ENCODE peak calls at places on chromosomes 16 and 17, in nine cellular contexts. Z is psoas muscle; D is CD4-positive, alpha-beta T cell; W is prostate gland; T is transverse colon; C is IMR-90; X is pancreas; R is lower lobe of right lung; K is cardiac muscle cell. S is an unnamed sample. For H3K9me3, the result is how much of the 10 kb centered on the place peaks cover.

GRCh38 chr17:28827672-28828071 is 14.9 kb downstream of the FAM222B start:
- DNase-seq in Z (no peak), D (no peak), W (no peak), T (no peak), C (no peak), X (no peak), R (no peak), K (no peak), S (no peak)

GRCh38 chr17:1060991-1061390 is 64.1 kb downstream of the TIMM22 start:
- DNase-seq in Z (peak), D (no peak), W (no peak), T (peak), C (peak), X (no peak), R (peak), K (peak), S (peak)

GRCh38 chr17:77496831-77497577 is 356.2 kb downstream of the SEC14L1 start:
- DNase-seq in Z (peak), D (no peak), W (no peak), T (no peak), C (no peak), X (peak), R (no peak), K (no peak), S (no peak)

GRCh38 chr17:57296231-57296630 is 39.9 kb downstream of the MSI2 start:
- DNase-seq in Z (no peak), D (no peak), W (no peak), T (no peak), C (no peak), X (no peak), R (no peak), K (no peak), S (no peak)

GRCh38 chr16:88524973-88525662 is 45.1 kb upstream of the ZC3H18 start:
- DNase-seq in Z (no peak), D (no peak), W (no peak), T (no peak), C (no peak), X (no peak), R (no peak), K (no peak), S (no peak)

GRCh38 chr16:31530405-31530804 is 2.7 kb downstream of the AHSP start:
- DNase-seq in Z (no peak), D (no peak), W (no peak), T (no peak), C (no peak), X (no peak), R (no peak), K (no peak), S (no peak)

GRCh38 chr16:12971216-12971615 is 69.8 kb downstream of the SHISA9 start:
- DNase-seq in Z (no peak), D (no peak), W (no peak), T (no peak), C (no peak), X (no peak), R (no peak), K (no peak), S (no peak)

GRCh38 chr16:65658339-65659275 is 536.7 kb upstream of the CDH11 start:
- DNase-seq in Z (no peak), D (no peak), W (peak), T (no peak), C (peak), X (no peak), R (no peak), K (peak), S (no peak)

GRCh38 chr17:17391575-17392370 is 85.0 kb upstream of the MED9 start:
- DNase-seq in Z (peak), D (peak), W (no peak), T (peak), C (no peak), X (no peak), R (no peak), K (no peak), S (no peak)

GRCh38 chr17:40534431-40535189 is 30.7 kb downstream of the CCR7 start:
- DNase-seq in Z (no peak), D (no peak), W (no peak), T (no peak), C (no peak), X (no peak), R (no peak), K (no peak), S (no peak)

DNA sequence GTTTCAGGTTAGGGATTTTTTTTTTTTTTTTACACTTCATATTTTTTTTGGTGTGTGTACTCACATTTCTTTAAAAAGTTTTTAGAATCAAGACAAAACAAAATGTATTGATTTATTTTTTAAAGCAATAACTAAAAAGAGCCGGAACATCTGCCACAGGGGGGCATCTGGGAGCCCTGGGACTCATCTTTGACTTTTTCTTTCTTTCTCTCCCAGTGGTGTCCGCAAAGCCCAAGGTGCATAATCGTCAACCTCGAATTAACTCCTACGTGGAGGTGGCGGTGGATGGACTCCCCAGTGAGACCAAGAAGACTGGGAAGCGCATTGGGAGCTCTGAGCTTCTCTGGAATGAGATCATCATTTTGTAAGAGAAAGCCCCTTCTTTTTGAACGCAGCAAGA is 36.3 kb downstream of the WWP2 start:
- DNase-seq in Z (no peak), D (no peak), W (no peak), T (no peak), C (peak), X (peak), R (no peak), K (peak), S (no peak)
- TF ChIP-seq CTCF in Z (peak), D (no peak), W (no peak), T (no peak), C (peak), X (no peak), R (no peak), K (peak), S (no peak)

GRCh38 chr17:5184284-5184683 is 7.4 kb downstream of the ZNF594 start:
- DNase-seq in Z (no peak), D (no peak), W (no peak), T (no peak), C (no peak), X (no peak), R (no peak), K (no peak), S (no peak)
- H3K9me3 ChIP-seq in Z (half or more), D (half or more), W (under half), T (half or more), C (half or more), X (under half), R (half or more), K (under half), S (half or more)

DNA sequence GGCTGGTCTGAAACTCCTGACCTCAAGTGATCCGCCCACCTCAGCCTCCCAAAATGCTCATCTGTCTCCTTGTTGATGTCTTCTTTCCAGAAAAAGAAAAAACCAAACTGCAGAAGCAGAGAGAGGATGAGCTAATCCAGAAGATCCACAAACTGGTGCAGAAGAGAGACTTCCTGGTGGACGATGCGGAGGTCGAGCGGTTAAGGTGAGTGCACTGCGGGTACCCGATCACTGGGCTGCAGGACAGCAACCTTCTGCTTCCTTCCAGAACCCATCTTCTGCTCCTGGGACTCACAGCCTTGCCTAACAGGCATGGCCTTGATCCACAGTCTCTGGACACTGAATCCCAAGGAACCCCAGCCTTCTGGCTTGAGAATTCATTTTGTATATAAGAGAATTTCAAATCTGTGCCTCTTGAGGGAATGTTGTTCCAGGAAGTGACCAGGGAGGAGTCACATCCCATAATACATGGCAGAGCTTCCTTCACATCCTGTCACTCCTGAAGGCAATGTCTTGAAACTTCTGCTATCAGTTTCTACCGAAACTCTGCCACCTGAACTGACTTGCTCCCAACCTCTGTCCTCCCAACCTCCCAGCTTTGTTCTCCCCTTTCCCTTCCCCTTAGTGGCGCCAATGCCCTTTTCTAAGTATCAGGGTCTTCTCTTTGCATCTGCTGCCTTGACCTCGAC is 61.7 kb downstream of the MARF1 start:
- DNase-seq in Z (no peak), D (no peak), W (no peak), T (no peak), C (no peak), X (no peak), R (no peak), K (no peak), S (no peak)
- TF ChIP-seq CTCF in Z (no peak), D (no peak), W (no peak), T (no peak), C (no peak), X (no peak), R (no peak), K (no peak), S (no peak)

GRCh38 chr16:15973997-15974396 is 24.6 kb downstream of the ABCC1 start:
- DNase-seq in Z (no peak), D (no peak), W (no peak), T (no peak), C (no peak), X (no peak), R (no peak), K (no peak), S (no peak)
- H3K9me3 ChIP-seq in Z (under half), D (under half), W (under half), T (under half), C (under half), X (under half), R (under half), K (under half), S (under half)

GRCh38 chr17:73194514-73195222 is 1.8 kb downstream of the COG1 start:
- DNase-seq in Z (no peak), D (no peak), W (no peak), T (no peak), C (peak), X (no peak), R (no peak), K (no peak), S (no peak)

GRCh38 chr17:73198930-73199260 is 6.0 kb downstream of the COG1 start:
- DNase-seq in Z (no peak), D (no peak), W (no peak), T (no peak), C (no peak), X (no peak), R (no peak), K (no peak), S (no peak)

GRCh38 chr17:73198201-73198929 is 5.5 kb downstream of the COG1 start:
- DNase-seq in Z (no peak), D (no peak), W (no peak), T (no peak), C (no peak), X (no peak), R (no peak), K (no peak), S (no peak)

GRCh38 chr17:73196500-73196899 is 3.6 kb downstream of the COG1 start:
- DNase-seq in Z (peak), D (no peak), W (peak), T (peak), C (no peak), X (peak), R (peak), K (peak), S (peak)

GRCh38 chr17:73197141-73197540 is 4.3 kb downstream of the COG1 start:
- DNase-seq in Z (no peak), D (no peak), W (no peak), T (no peak), C (no peak), X (no peak), R (no peak), K (no peak), S (no peak)
- TF ChIP-seq CTCF in Z (no peak), D (no peak), W (no peak), T (no peak), C (no peak), X (no peak), R (no peak), K (no peak), S (no peak)

GRCh38 chr17:82948957-82949356 is 109.1 kb upstream of the ZNF750 start:
- DNase-seq in Z (peak), D (no peak), W (no peak), T (no peak), C (no peak), X (no peak), R (peak), K (no peak), S (no peak)
- H3K9me3 ChIP-seq in Z (under half), D (under half), W (under half), T (under half), C (half or more), X (under half), R (under half), K (under half), S (under half)

GRCh38 chr17:2399572-2400473 is 1.0 kb downstream of the MNT start:
- DNase-seq in Z (peak), D (peak), W (peak), T (peak), C (peak), X (peak), R (peak), K (peak), S (peak)
- TF ChIP-seq CTCF in Z (no peak), D (no peak), W (no peak), T (no peak), C (no peak), X (no peak), R (no peak), K (no peak), S (no peak)

DNA sequence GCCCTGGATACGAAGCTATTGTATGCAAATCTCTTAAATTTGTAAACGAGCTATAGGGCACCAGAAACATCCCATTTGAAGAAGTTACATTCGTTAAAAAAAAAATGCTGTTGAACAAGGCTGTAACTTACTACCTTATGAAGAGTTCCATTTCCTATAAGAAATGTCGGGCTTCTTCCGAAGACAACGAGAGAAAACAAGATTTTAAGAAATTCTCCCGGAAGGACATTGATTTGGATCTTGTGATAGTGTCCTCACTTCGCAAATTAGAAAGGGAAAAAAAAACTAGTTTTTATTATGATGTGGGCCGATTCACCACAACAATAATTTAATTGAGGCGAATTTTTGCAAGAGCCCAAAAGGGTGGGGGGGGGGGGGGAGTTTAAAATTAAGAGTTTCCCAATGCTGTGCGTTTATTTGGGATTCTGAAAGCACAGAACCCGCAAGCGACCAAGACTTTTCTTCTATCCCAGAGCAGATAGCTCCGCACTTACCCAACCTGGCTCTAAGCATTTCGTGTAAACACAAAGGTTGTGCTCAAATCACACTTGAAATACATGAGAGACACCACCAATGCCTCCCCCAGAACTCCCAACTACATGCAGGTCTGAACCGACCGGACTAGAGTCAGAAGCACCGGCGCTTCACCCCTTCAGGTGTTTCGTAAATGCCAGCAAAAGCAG is 1.4 kb upstream of the SOX9 start:
- DNase-seq in Z (no peak), D (no peak), W (no peak), T (no peak), C (no peak), X (no peak), R (no peak), K (no peak), S (no peak)
- H3K9me3 ChIP-seq in Z (under half), D (under half), W (under half), T (under half), C (under half), X (under half), R (under half), K (under half), S (under half)

S was measured in mucosa of descending colon.